ENCODE peak calls at places on chromosomes 3 and 15, in eight cellular contexts. B, K, I, Y, A, V, P and T are unnamed samples.

GRCh38 chr3:176697284-176697889 is 499.9 kb downstream of the TBL1XR1 start:
- DNase-seq in A (no peak), B (no peak), P (no peak), V (no peak), I (no peak), Y (no peak), K (no peak), T (no peak)

GRCh38 chr3:58299839-58300516 is 6.1 kb upstream of the RPP14 start:
- DNase-seq in P (peak; percentile 17), B (no peak), Y (peak; percentile 75), V (peak; percentile 83), I (no peak), K (peak; percentile 73), A (no peak), T (no peak)

GRCh38 chr3:32596926-32597369 is 26.3 kb upstream of the DYNC1LI1 start:
- DNase-seq in K (peak; percentile 85), Y (no peak), B (no peak), V (peak; percentile 67), A (no peak), I (no peak), P (no peak), T (no peak)

GRCh38 chr3:157418104-157418503 is 18.5 kb upstream of the PTX3 start:
- DNase-seq in P (no peak), A (no peak), V (no peak), K (peak; percentile 39), Y (peak; percentile 26), B (no peak), I (no peak), T (no peak)

GRCh38 chr3:40211579-40211978 is 97.9 kb upstream of the EIF1B start:
- DNase-seq in Y (peak; percentile 50), A (no peak), V (no peak), I (no peak), P (no peak), K (no peak), B (no peak), T (no peak)

GRCh38 chr3:8589880-8590556 is 54.6 kb downstream of the SSUH2 start:
- DNase-seq in P (no peak), A (no peak), Y (peak; percentile 60), I (no peak), V (peak; percentile 25), K (peak; percentile 42), B (no peak), T (no peak)

GRCh38 chr3:119663885-119664284 is 3.5 kb upstream of the POPDC2 start:
- DNase-seq in B (no peak), Y (peak; percentile 73), I (no peak), V (no peak), P (no peak), K (no peak), A (no peak), T (no peak)

GRCh38 chr15:89107984-89108383 is 19.7 kb downstream of the ABHD2 start:
- DNase-seq in I (no peak), K (no peak), A (no peak), P (no peak), B (no peak), Y (no peak), V (no peak), T (no peak)

GRCh38 chr3:190321789-190322603 is at the start of gene CLDN1:
- DNase-seq in K (peak; percentile 69), I (peak; percentile 86), Y (peak; percentile 64), V (peak; percentile 70), A (no peak), B (peak; percentile 81), P (peak; percentile 92), T (peak; percentile 45)

GRCh38 chr15:64246364-64247189 is 83.8 kb upstream of the PPIB start:
- DNase-seq in K (peak; percentile 93), A (no peak), V (peak; percentile 87), I (no peak), Y (peak; percentile 96), P (peak; percentile 11), B (peak; percentile 40), T (no peak)

GRCh38 chr3:63927623-63928280 is 15.6 kb upstream of the SCAANT1 start:
- DNase-seq in P (no peak), V (no peak), Y (no peak), I (no peak), K (peak; percentile 26), B (no peak), A (no peak), T (no peak)

GRCh38 chr3:39210078-39210477 is 17.7 kb upstream of the XIRP1 start:
- DNase-seq in K (no peak), I (no peak), Y (no peak), P (no peak), V (no peak), B (no peak), A (no peak), T (no peak)

GRCh38 chr3:72797773-72798543 is 50.3 kb downstream of the SHQ1 start:
- DNase-seq in I (no peak), K (peak; percentile 41), V (peak; percentile 19), B (no peak), A (no peak), Y (peak; percentile 29), P (no peak), T (no peak)

GRCh38 chr3:150956376-150956775 is 16.2 kb downstream of the CLRN1 start:
- DNase-seq in A (no peak), P (no peak), V (peak; percentile 44), B (no peak), K (peak; percentile 42), Y (peak; percentile 69), I (no peak), T (no peak)

GRCh38 chr3:82033186-82033585 is 271.7 kb upstream of the GBE1 start:
- DNase-seq in I (no peak), A (no peak), P (no peak), Y (no peak), K (no peak), B (no peak), V (no peak), T (no peak)

GRCh38 chr15:87648278-87648677 is 608.3 kb downstream of the NTRK3 start:
- DNase-seq in V (peak; percentile 13), K (peak; percentile 41), B (no peak), P (no peak), Y (no peak), A (no peak), I (no peak), T (no peak)

GRCh38 chr3:14991148-14991742 is 43.9 kb downstream of the NR2C2 start:
- DNase-seq in V (no peak), K (no peak), Y (no peak), A (no peak), B (no peak), P (no peak), I (no peak), T (no peak)